ENCODE peak calls at places on chromosomes 2 and 18, in ten cellular contexts. R, E, C, U, Z, W, L, T, A and Q are unnamed samples.

GRCh38 chr2:78408795-78409118 is 616.7 kb upstream of the REG3G start:
- DNase-seq in R (no peak), E (no peak), C (no peak), U (no peak), Z (peak), W (no peak), L (no peak), T (no peak), A (no peak), Q (no peak)

GRCh38 chr2:215832791-215833190 is 180.6 kb downstream of the MREG start:
- DNase-seq in R (no peak), E (no peak), C (no peak), U (no peak), Z (no peak), W (no peak), L (no peak), T (no peak), A (no peak), Q (no peak)

GRCh38 chr2:1591978-1592907 is 152.1 kb downstream of the PXDN start:
- DNase-seq in R (peak), E (peak), C (peak), U (peak), Z (peak), W (no peak), L (peak), T (peak), A (no peak), Q (no peak)

GRCh38 chr2:43114210-43114609 is 112.2 kb downstream of the ZFP36L2 start:
- DNase-seq in R (peak), E (no peak), C (no peak), U (no peak), Z (no peak), W (no peak), L (no peak), T (no peak), A (no peak), Q (peak)

GRCh38 chr2:27461118-27461517 is 18.9 kb downstream of the KRTCAP3 start:
- DNase-seq in R (no peak), E (no peak), C (no peak), U (no peak), Z (no peak), W (no peak), L (no peak), T (no peak), A (no peak), Q (no peak)

GRCh38 chr18:3042337-3042736 is 29.4 kb upstream of the LPIN2 start:
- DNase-seq in R (peak), E (no peak), C (peak), U (no peak), Z (no peak), W (no peak), L (no peak), T (no peak), A (no peak), Q (no peak)

GRCh38 chr2:221753401-221753800 is 181.3 kb upstream of the EPHA4 start:
- DNase-seq in R (no peak), E (no peak), C (no peak), U (no peak), Z (no peak), W (no peak), L (no peak), T (no peak), A (no peak), Q (no peak)

GRCh38 chr18:53909668-53910067 is 314.8 kb downstream of the MBD2 start:
- DNase-seq in R (no peak), E (peak), C (no peak), U (no peak), Z (no peak), W (no peak), L (no peak), T (no peak), A (peak), Q (no peak)

GRCh38 chr2:236840857-236841256 is 244.8 kb upstream of the COPS8 start:
- DNase-seq in R (no peak), E (no peak), C (no peak), U (no peak), Z (no peak), W (no peak), L (no peak), T (no peak), A (no peak), Q (no peak)

GRCh38 chr18:36377626-36378025 is 80.1 kb downstream of the FHOD3 start:
- DNase-seq in R (no peak), E (no peak), C (peak), U (no peak), Z (no peak), W (no peak), L (no peak), T (no peak), A (no peak), Q (no peak)

GRCh38 chr2:238761802-238762373 is 86.0 kb upstream of the TWIST2 start:
- DNase-seq in R (peak), E (no peak), C (no peak), U (no peak), Z (no peak), W (no peak), L (no peak), T (no peak), A (no peak), Q (peak)

GRCh38 chr18:52219102-52219501 is 120.9 kb upstream of the DCC start:
- DNase-seq in R (no peak), E (no peak), C (no peak), U (no peak), Z (no peak), W (no peak), L (no peak), T (no peak), A (no peak), Q (no peak)

GRCh38 chr2:60634443-60634842 is 81.0 kb upstream of the BCL11A start:
- DNase-seq in R (no peak), E (no peak), C (no peak), U (no peak), Z (no peak), W (no peak), L (no peak), T (no peak), A (no peak), Q (no peak)

GRCh38 chr2:127081826-127082633 is 24.9 kb downstream of the BIN1 start:
- DNase-seq in R (no peak), E (no peak), C (no peak), U (no peak), Z (peak), W (no peak), L (no peak), T (no peak), A (peak), Q (no peak)

GRCh38 chr2:77513191-77513590 is 9.0 kb downstream of the LRRTM4 start:
- DNase-seq in R (no peak), E (peak), C (no peak), U (no peak), Z (no peak), W (no peak), L (no peak), T (no peak), A (no peak), Q (no peak)

GRCh38 chr2:121483021-121483420 is 47.7 kb upstream of the RNU4ATAC start:
- DNase-seq in R (no peak), E (no peak), C (no peak), U (no peak), Z (no peak), W (no peak), L (no peak), T (no peak), A (no peak), Q (no peak)

GRCh38 chr2:221527759-221528444 is 44.2 kb downstream of the EPHA4 start:
- DNase-seq in R (no peak), E (no peak), C (no peak), U (no peak), Z (peak), W (no peak), L (no peak), T (no peak), A (no peak), Q (no peak)

DNA sequence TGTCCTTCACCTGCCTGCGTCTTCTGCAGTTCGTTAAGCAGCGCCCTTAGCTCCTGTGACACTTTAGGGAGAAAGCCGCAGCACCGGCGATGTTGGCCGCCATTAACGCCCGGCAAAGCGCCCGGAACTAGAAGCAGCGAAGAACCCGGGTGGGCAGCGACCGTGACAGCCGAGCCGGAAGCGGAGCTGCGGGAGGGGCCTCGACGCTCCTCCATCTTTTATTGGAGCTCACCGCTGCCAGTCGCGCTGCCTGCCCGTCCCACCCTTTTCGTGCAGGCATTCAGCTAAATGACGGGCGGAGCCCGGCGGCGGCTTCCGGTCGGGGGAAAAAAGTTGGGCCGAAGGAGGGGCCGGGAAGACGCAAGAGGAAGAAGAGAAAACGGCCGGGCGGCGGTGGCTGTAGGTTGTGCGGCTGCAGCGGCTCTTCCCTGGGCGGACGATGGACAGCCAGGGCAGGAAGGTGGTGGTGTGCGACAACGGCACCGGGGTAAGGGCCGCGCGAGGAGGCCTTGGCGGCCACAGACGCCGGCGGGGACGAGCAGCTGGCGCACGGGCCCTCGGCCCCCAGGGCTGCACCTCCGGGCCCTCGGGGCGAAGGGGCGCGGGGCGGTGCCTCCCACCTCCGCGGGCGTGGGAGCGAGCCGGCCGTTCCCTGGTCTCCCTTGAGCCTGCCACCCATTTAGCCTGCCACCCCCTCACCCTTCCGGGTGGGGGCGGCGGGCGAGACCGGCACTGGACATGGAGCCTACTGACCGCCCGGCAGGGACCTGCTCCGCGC is at the start of gene ACTR2:
- DNase-seq in R (peak), E (peak), C (peak), U (peak), Z (peak), W (peak), L (peak), T (peak), A (peak), Q (peak)
- TF ChIP-seq CTCF in R (no peak), E (no peak), C (no peak), U (no peak), Z (no peak), W (no peak), L (no peak), T (no peak), A (no peak), Q (no peak)

GRCh38 chr18:41099451-41099850 is 855.6 kb upstream of the PIK3C3 start:
- DNase-seq in R (no peak), E (no peak), C (no peak), U (no peak), Z (no peak), W (no peak), L (no peak), T (no peak), A (no peak), Q (no peak)

DNA sequence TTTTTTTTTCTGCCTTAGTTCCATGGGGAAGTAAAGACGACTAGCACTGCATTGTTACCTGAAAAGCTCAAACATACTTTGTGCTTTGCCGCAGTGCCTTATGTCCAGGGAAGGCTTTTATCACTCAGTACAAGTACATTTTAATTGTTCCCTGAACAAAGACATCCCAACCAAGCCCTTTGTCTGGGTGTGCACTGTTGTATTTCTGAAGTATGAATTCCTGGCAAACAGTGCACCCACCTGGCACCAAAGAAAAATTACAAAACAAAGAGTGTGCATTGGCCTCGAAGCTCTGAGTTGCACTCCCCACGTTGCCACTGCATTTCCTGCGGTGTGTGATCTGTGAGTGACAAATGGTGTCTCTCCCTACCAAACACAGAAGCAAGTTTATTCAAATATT is 858.5 kb upstream of the PIK3C3 start:
- DNase-seq in R (no peak), E (no peak), C (no peak), U (no peak), Z (no peak), W (no peak), L (no peak), T (peak), A (no peak), Q (no peak)
- TF ChIP-seq CTCF in R (no peak), E (no peak), C (no peak), U (no peak), Z (no peak), W (peak), L (no peak), T (peak), A (no peak), Q (no peak)

DNA sequence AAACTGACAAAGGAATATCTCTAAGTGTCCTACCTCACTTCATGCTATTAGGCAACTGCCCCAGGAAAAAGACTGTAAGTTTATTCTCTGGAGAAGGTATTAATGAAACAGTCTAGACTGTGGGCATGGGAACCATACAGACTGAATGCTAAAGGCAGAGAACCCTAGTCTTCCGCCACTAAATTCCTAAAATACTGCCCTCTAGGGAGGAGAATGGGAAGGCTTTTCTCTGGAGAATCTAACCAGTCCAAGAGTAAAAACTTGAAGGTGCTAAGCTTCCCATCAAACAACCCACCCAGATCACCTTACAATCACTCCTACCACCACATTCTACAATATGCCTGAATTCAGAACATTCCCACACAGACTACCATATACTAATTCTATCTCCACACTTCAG is 3.4 kb downstream of the SRBD1 start:
- DNase-seq in R (no peak), E (peak), C (no peak), U (no peak), Z (no peak), W (no peak), L (no peak), T (no peak), A (no peak), Q (peak)
- TF ChIP-seq CTCF in R (peak), E (peak), C (no peak), U (peak), Z (peak), W (peak), L (no peak), T (peak), A (no peak), Q (peak)

GRCh38 chr2:196322963-196323810 is 151.8 kb upstream of the STK17B start:
- DNase-seq in R (no peak), E (no peak), C (no peak), U (no peak), Z (no peak), W (peak), L (no peak), T (peak), A (no peak), Q (no peak)
- TF ChIP-seq CTCF in R (no peak), E (no peak), C (no peak), U (no peak), Z (no peak), W (no peak), L (no peak), T (no peak), A (no peak), Q (no peak)

GRCh38 chr2:175170679-175171304 is 2.8 kb upstream of the ATF2 start:
- DNase-seq in R (no peak), E (no peak), C (no peak), U (no peak), Z (no peak), W (no peak), L (no peak), T (no peak), A (no peak), Q (no peak)
- TF ChIP-seq CTCF in R (peak), E (no peak), C (no peak), U (no peak), Z (no peak), W (no peak), L (no peak), T (no peak), A (no peak), Q (no peak)

DNA sequence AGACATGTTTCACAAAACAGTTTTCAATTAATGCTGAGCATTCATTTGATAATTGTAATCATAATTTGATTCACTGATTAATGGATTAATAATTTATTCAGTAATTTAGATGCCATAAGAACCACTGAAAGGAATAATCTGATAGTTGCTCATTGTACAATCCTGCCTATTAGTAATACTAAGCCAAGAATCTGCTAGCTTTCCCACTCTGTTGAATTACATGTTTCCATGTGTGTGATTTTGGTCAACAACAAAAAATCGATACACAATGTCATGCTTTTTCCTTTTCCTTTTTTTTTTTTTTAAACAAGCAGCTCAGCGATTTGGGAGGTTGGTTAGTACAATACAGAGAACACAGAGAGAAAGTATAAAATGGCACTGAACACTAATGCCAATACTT is 25.9 kb downstream of the ARL5A start:
- DNase-seq in R (no peak), E (no peak), C (no peak), U (no peak), Z (no peak), W (no peak), L (no peak), T (no peak), A (no peak), Q (no peak)
- TF ChIP-seq CTCF in R (no peak), E (no peak), C (no peak), U (no peak), Z (no peak), W (no peak), L (no peak), T (no peak), A (no peak), Q (no peak)

GRCh38 chr2:129813404-129813803 is 166.1 kb upstream of the RAB6C start:
- DNase-seq in R (no peak), E (no peak), C (no peak), U (no peak), Z (no peak), W (no peak), L (no peak), T (no peak), A (no peak), Q (no peak)
- TF ChIP-seq CTCF in R (peak), E (no peak), C (no peak), U (no peak), Z (no peak), W (no peak), L (no peak), T (no peak), A (no peak), Q (no peak)